ENCODE peak calls at places on chromosomes 7 and 10, in five cellular contexts. M is gastrocnemius medialis; Q is activated CD8-positive, alpha-beta T cell treated with anti-CD3 and anti-CD28 coated beads for 36 hours; L is GM13977; X is kidney. C is an unnamed sample.

GRCh38 chr10:83469719-83470336 is 669.5 kb upstream of the GHITM start:
- DNase-seq in X (no peak), Q (no peak), L (no peak), M (no peak), C (no peak)

GRCh38 chr7:149866817-149867447 is 6.8 kb upstream of the ATP6V0E2 start:
- DNase-seq in L (no peak), Q (no peak), X (no peak), M (no peak), C (peak)

GRCh38 chr7:158396301-158396905 is 191.2 kb downstream of the PTPRN2 start:
- DNase-seq in L (no peak), Q (no peak), X (no peak), M (no peak), C (no peak)

GRCh38 chr10:43823237-43823605 is 174.5 kb upstream of the ZNF32 start:
- DNase-seq in Q (no peak), M (no peak), X (no peak), L (no peak), C (no peak)

GRCh38 chr10:73537709-73538108 is 41.9 kb upstream of the PPP3CB start:
- DNase-seq in L (no peak), M (no peak), Q (no peak), X (no peak), C (no peak)

GRCh38 chr7:142375710-142376313 is 118.0 kb upstream of the PRSS58 start:
- DNase-seq in X (peak), L (no peak), Q (peak), M (peak), C (no peak)

GRCh38 chr10:12473491-12473890 is 124.1 kb downstream of the CAMK1D start:
- DNase-seq in Q (no peak), X (no peak), L (no peak), M (no peak), C (no peak)

GRCh38 chr10:27534341-27534740 is 30.2 kb downstream of the RAB18 start:
- DNase-seq in M (no peak), X (no peak), L (no peak), Q (no peak), C (no peak)

GRCh38 chr7:79180533-79180932 is 272.9 kb downstream of the MAGI2 start:
- DNase-seq in X (no peak), Q (no peak), M (no peak), L (no peak), C (no peak)

GRCh38 chr7:79182283-79182682 is 271.2 kb downstream of the MAGI2 start:
- DNase-seq in L (no peak), M (no peak), X (no peak), Q (no peak), C (peak)

GRCh38 chr7:79175390-79175789 is 278.1 kb downstream of the MAGI2 start:
- DNase-seq in L (no peak), X (no peak), M (no peak), Q (no peak), C (no peak)

GRCh38 chr7:79176859-79177477 is 276.5 kb downstream of the MAGI2 start:
- DNase-seq in Q (no peak), X (no peak), M (no peak), L (no peak), C (peak)
- TF ChIP-seq CTCF in Q (no peak), X (peak), M (no peak), L (peak), C (peak)

DNA sequence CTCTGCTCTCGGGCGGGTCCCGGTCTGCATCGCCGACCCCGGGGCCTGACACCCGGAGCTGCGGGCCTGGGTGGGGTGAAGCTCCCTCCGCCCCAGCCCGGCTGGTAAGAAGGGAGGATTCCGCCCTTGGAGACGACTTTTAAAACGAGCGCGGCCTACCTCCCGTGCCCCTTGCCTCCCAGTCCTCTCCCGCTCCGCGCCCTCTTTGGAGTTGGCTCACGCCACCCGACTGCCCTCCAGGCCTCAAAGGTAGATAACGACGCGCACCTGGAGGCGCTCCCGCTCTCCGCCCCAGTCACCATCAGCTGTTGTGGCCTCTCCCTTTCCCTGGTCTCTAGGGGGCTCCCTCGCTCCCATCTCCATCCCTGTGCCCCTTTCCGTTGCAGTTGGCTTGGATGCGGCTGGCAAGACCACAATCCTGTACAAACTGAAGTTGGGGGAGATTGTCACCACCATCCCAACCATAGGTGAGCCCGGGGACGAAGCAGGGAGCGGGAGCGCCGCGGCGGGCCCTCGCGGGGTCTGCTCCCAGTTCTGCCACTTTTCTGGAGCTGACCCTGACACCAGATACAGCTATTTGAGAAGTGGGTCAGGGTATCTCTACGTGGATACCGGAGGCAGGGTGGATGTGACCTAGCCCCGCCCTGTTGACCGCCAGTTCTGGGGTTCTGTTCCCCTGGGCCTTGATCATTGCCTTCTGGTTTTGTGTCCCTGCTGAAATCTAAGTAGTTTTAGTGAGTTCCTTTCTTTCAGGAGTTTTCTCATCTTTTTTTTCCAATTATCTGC is 679 bp downstream of the ARF5 start:
- DNase-seq in M (peak), Q (peak), X (peak), L (peak), C (peak)
- TF ChIP-seq CTCF in M (no peak), Q (no peak), X (peak), L (peak), C (peak)

GRCh38 chr10:60141916-60142559 is 235.7 kb upstream of the CCDC6 start:
- DNase-seq in X (no peak), Q (no peak), M (no peak), L (no peak), C (no peak)
- TF ChIP-seq CTCF in X (no peak), Q (no peak), M (no peak), L (no peak), C (no peak)

GRCh38 chr7:101702362-101702850 is 73.3 kb upstream of the MYL10 start:
- DNase-seq in L (no peak), Q (no peak), M (no peak), X (no peak), C (no peak)
- TF ChIP-seq CTCF in L (no peak), Q (no peak), M (no peak), X (no peak), C (peak)

DNA sequence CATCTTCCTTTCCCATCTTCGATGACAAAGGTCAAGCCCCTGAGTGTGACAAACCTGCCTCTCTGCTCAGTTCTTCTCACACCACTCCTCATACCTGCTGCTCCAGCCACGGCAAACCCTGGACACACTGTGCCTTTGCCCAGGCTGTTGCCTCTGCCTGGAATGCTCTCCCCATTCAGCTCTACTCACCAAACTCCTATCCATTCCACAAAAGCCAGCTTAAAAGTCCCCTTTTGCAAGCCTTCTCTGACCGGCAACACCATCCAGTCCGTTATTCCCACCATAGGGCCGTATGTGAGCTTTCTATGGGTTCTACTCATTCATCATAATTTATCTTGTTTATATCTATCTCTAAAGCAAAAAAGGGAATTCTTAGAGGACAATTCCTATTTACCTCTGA is 15.2 kb downstream of the GFRA1 start:
- DNase-seq in Q (no peak), L (no peak), M (no peak), X (no peak), C (no peak)
- TF ChIP-seq CTCF in Q (no peak), L (no peak), M (no peak), X (no peak), C (no peak)

GRCh38 chr7:105581066-105581811 is at the start of gene EFCAB10:
- DNase-seq in M (no peak), X (peak), Q (peak), L (peak), C (no peak)

GRCh38 chr7:105577251-105577650 is 4.0 kb downstream of the EFCAB10 start:
- DNase-seq in L (no peak), X (no peak), M (no peak), Q (no peak), C (no peak)

GRCh38 chr7:105583061-105583460 is 1.8 kb upstream of the EFCAB10 start:
- DNase-seq in L (no peak), Q (no peak), M (no peak), X (no peak), C (no peak)

GRCh38 chr7:105578496-105578895 is 2.8 kb downstream of the EFCAB10 start:
- DNase-seq in L (no peak), Q (no peak), X (no peak), M (no peak), C (no peak)

DNA sequence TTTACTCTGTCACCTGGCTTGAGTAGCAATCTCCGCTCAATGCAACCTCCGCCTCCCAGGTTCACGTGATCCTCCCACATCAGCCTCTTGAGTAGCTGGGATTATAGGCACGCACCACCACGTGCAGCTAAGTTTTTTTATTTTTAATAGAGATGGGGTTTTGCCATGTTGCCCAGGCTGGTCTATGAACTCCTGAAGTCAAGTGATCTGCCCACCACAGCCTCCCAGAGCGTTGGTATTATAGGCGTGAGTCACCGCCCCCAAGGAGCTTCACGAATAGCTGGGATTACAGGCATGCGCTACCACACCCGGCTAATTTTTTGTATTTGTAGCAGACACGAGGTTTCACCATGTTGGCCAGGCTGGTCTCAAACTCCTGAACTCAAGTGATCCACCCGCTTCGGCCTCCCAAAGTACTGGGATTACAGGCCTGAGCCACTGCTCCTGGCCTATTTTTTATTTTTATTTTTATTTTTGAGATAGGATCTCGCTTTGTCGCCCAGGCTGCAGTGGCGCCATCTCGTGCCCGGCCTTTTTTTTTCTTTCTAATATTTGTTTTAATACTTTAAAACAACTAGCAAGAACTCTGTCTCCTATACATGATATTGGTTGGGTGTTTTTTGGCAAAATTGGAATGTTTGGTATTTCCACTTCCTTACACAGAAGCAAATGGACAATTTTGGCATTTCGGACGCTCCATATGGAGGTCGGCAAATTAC is 1.1 kb downstream of the EFCAB10 start:
- DNase-seq in L (no peak), X (no peak), M (no peak), Q (no peak), C (no peak)
- TF ChIP-seq CTCF in L (no peak), X (no peak), M (no peak), Q (no peak), C (no peak)

DNA sequence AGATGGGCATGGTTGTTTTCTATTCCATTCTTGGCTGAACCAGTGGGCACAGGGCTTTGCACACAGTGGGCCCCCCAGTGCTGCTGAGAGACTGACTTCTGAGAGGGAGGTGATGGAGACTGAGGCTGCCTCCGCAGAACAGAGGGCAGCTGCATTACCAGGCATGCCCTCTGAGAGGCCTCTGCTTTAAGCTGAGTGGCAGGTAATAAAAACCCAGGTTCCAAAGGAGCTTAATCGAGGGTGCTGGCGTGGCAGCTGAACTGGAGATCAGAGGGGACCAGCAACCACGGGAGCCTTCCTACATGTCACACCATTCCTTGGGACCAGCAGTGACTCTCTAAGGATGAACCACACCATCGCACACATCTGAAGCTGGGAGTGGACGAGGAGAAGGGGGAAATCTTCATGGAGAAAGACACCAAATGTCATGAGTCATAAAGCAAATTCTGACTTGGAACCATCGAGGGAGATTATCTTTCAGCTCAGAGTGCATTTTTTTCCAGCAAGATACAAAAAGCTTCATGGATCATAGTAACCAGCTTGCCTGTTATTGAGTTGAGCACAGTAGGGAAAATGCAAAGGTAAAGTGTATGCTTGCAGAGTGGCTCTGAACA is 24.6 kb downstream of the HIPK2 start:
- DNase-seq in X (no peak), M (peak), Q (no peak), L (no peak), C (no peak)
- TF ChIP-seq CTCF in X (peak), M (peak), Q (no peak), L (no peak), C (peak)

DNA sequence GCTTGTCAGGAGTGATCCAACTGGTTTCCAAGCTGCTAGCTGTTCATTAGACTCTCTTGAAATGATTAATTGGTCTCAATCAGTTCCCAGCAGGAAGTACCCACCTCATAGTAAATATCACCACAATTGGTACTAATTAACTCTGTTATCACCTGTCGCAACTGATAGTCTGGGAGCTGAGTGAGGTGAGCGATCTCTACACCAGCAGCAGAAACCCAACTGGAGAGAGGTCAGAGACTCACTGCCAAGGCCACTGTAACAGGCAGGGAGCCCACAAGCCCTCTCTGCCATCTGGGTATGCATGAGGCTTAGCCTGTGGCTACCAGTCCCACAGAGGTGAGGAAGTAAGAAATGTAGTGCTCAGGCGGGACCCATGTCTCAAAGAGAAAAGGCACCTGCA is 245.5 kb downstream of the DYNC1I1 start:
- DNase-seq in L (no peak), X (no peak), Q (no peak), M (no peak), C (no peak)
- TF ChIP-seq CTCF in L (no peak), X (no peak), Q (no peak), M (no peak), C (no peak)

GRCh38 chr10:77910524-77911145 is 15.9 kb downstream of the DLG5 start:
- DNase-seq in X (no peak), M (no peak), L (no peak), Q (no peak), C (no peak)

GRCh38 chr10:77909755-77910375 is 16.7 kb downstream of the DLG5 start:
- DNase-seq in Q (no peak), M (peak), L (no peak), X (no peak), C (no peak)

GRCh38 chr10:77912576-77912975 is 14.0 kb downstream of the DLG5 start:
- DNase-seq in M (no peak), L (no peak), Q (no peak), X (no peak), C (no peak)

GRCh38 chr10:77913090-77913489 is 13.5 kb downstream of the DLG5 start:
- DNase-seq in M (no peak), Q (no peak), L (no peak), X (no peak), C (no peak)

DNA sequence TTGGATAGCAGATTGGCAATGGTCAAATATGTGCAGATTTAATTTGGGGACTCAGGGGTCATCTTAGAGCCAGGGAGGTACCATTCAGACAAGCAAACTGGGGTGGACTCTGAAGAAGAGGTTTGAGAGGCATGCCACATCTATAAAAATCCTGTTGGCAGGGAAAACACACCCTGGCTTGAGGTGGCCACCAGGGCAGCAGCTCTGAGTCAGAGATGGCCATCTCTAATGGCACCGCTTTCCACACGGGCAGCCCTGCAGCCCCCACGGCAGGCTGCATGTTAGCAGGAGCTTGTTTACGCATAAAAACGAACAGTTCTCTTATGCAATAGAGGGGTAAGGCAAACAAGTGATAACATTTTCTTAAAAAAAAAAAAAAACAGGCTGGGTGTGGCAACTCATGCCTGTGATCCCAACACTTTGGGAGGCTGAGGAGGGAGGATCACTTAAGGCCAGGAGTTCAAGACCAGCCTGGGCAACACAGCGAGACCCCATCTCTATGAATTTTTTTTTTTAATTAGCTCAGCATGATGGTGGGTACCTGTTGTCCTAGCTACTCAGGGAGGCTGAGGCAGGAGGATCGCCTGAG is 14.9 kb downstream of the DLG5 start:
- DNase-seq in L (no peak), X (no peak), Q (no peak), M (peak), C (no peak)
- TF ChIP-seq CTCF in L (no peak), X (no peak), Q (no peak), M (no peak), C (peak)